ENCODE peak calls at places on chromosomes 3 and 15, in nine cellular contexts. Q, L, T, W, P, X, N, M and A are unnamed samples.

GRCh38 chr15:42057744-42058646 is 36.4 kb downstream of the PLA2G4D start:
- DNase-seq in T (no peak), L (no peak), W (no peak), Q (no peak), M (peak; percentile 16), P (no peak), N (no peak), X (no peak), A (no peak)

GRCh38 chr15:99618941-99619411 is 53.2 kb downstream of the MEF2A start:
- DNase-seq in N (no peak), P (no peak), X (peak; percentile 42), Q (no peak), L (no peak), M (no peak), W (no peak), T (no peak), A (no peak)

GRCh38 chr3:129506272-129506742 is 22.1 kb upstream of the RHO start:
- DNase-seq in Q (no peak), W (peak; percentile 32), T (no peak), M (no peak), N (no peak), X (no peak), L (no peak), P (no peak), A (no peak)

GRCh38 chr3:53080612-53081205 is 34.8 kb upstream of the SFMBT1 start:
- DNase-seq in T (peak; percentile 63), P (no peak), N (no peak), L (no peak), Q (no peak), M (no peak), W (no peak), X (no peak), A (no peak)

GRCh38 chr3:16916840-16917239 is 32.1 kb downstream of the PLCL2 start:
- DNase-seq in Q (no peak), X (no peak), P (no peak), N (no peak), T (no peak), L (no peak), M (no peak), W (no peak), A (no peak)

GRCh38 chr3:184349563-184350470 is 11.6 kb downstream of the CLCN2 start:
- DNase-seq in N (peak; percentile 38), T (no peak), L (no peak), M (no peak), X (no peak), W (no peak), Q (no peak), P (no peak), A (no peak)

GRCh38 chr3:97827741-97828471 is 6.1 kb downstream of the CRYBG3 start:
- DNase-seq in Q (no peak), M (no peak), P (no peak), X (no peak), T (no peak), W (no peak), L (no peak), N (no peak), A (no peak)

GRCh38 chr3:117836296-117836695 is 1126.7 kb downstream of the TUSC7 start:
- DNase-seq in T (no peak), M (no peak), X (no peak), L (no peak), P (no peak), Q (no peak), W (no peak), N (no peak), A (no peak)

GRCh38 chr3:58383476-58383875 is 50.2 kb downstream of the PDHB start:
- DNase-seq in X (no peak), Q (no peak), P (no peak), W (no peak), M (no peak), N (no peak), L (no peak), T (no peak), A (no peak)

GRCh38 chr3:53156368-53156834 is 4.6 kb upstream of the PRKCD start:
- DNase-seq in N (no peak), L (no peak), Q (no peak), T (no peak), W (no peak), M (no peak), P (no peak), X (no peak), A (no peak)

GRCh38 chr15:100248236-100248635 is 93.5 kb downstream of the ADAMTS17 start:
- DNase-seq in N (no peak), T (peak; percentile 58), L (peak; percentile 8), P (no peak), W (no peak), M (no peak), Q (no peak), X (peak; percentile 6), A (no peak)

GRCh38 chr15:23823508-23823907 is 136.4 kb upstream of the NDN start:
- DNase-seq in L (no peak), X (no peak), W (no peak), T (no peak), N (no peak), M (no peak), P (peak; percentile 23), Q (no peak), A (no peak)

GRCh38 chr15:25936004-25936403 is 72.9 kb upstream of the ATP10A start:
- DNase-seq in X (no peak), P (no peak), W (no peak), L (no peak), M (no peak), Q (no peak), T (no peak), N (no peak), A (no peak)

GRCh38 chr15:62363913-62364312 is 198.8 kb upstream of the C2CD4B start:
- DNase-seq in N (no peak), W (no peak), P (no peak), Q (no peak), T (no peak), X (no peak), M (no peak), L (no peak), A (no peak)

GRCh38 chr3:33186524-33187367 is 31.9 kb downstream of the SUSD5 start:
- DNase-seq in T (no peak), N (no peak), P (peak; percentile 42), Q (no peak), M (no peak), L (no peak), X (no peak), W (no peak), A (no peak)

GRCh38 chr15:36905908-36906307 is 194.4 kb downstream of the MEIS2 start:
- DNase-seq in Q (no peak), M (peak; percentile 44), L (no peak), P (no peak), X (no peak), W (no peak), T (no peak), N (no peak), A (no peak)

GRCh38 chr3:183050706-183051105 is 48.6 kb downstream of the MCCC1 start:
- DNase-seq in W (no peak), L (no peak), M (no peak), P (no peak), T (no peak), Q (no peak), X (no peak), N (no peak), A (no peak)

GRCh38 chr15:45141386-45141785 is 11.6 kb downstream of the DUOX1 start:
- DNase-seq in M (no peak), T (no peak), W (peak; percentile 47), Q (no peak), L (no peak), P (no peak), X (no peak), N (no peak), A (no peak)

GRCh38 chr3:116322761-116323160 is 122.5 kb downstream of the LSAMP start:
- DNase-seq in W (no peak), P (no peak), Q (no peak), N (no peak), M (no peak), T (no peak), X (no peak), L (no peak), A (no peak)

GRCh38 chr15:69413822-69414701 is at the start of gene KIF23:
- DNase-seq in N (peak; percentile 92), P (peak; percentile 97), W (peak; percentile 98), Q (peak; percentile 83), X (peak; percentile 95), T (peak; percentile 92), M (peak; percentile 87), L (peak; percentile 91), A (no peak)
- TF ChIP-seq POLR2A in N (no peak), P (peak; percentile 56), W (no peak), Q (no peak), X (no peak), T (no peak), M (no peak), L (no peak), A (no peak)

GRCh38 chr15:50872832-50873231 is 35.7 kb upstream of the AP4E1 start:
- DNase-seq in N (no peak), T (no peak), W (no peak), L (no peak), M (no peak), X (no peak), P (no peak), Q (no peak), A (no peak)

GRCh38 chr15:50871832-50872231 is 36.7 kb upstream of the AP4E1 start:
- DNase-seq in L (no peak), N (no peak), T (no peak), X (no peak), W (no peak), Q (no peak), P (no peak), M (no peak), A (no peak)

GRCh38 chr15:50876989-50877360 is 31.5 kb upstream of the AP4E1 start:
- DNase-seq in L (peak; percentile 74), W (no peak), N (peak; percentile 84), Q (peak; percentile 66), T (peak; percentile 80), M (peak; percentile 78), P (peak; percentile 96), X (peak; percentile 62), A (no peak)

GRCh38 chr15:50876260-50876988 is 32.1 kb upstream of the AP4E1 start:
- DNase-seq in X (no peak), N (no peak), Q (no peak), L (no peak), M (no peak), W (no peak), T (no peak), P (no peak), A (no peak)

GRCh38 chr15:50873935-50874353 is 34.5 kb upstream of the AP4E1 start:
- DNase-seq in N (no peak), W (no peak), L (no peak), M (no peak), P (no peak), Q (no peak), T (no peak), X (no peak), A (no peak)
- TF ChIP-seq CTCF in N (no peak), W (no peak), L (no peak), M (no peak), P (no peak), Q (no peak), T (no peak), X (no peak), A (no peak)

GRCh38 chr15:43185161-43186002 is at the start of gene CCNDBP1:
- DNase-seq in T (peak; percentile 97), M (peak; percentile 83), X (peak; percentile 100), P (peak; percentile 93), Q (peak; percentile 97), L (peak; percentile 98), N (peak; percentile 93), W (peak; percentile 100), A (no peak)
- TF ChIP-seq POLR2A in T (peak; percentile 77), M (peak; percentile 47), X (peak; percentile 86), P (peak; percentile 77), Q (peak; percentile 80), L (no peak), N (peak; percentile 92), W (peak; percentile 87), A (no peak)

GRCh38 chr3:168952551-168952950 is 711.0 kb downstream of the MECOM start:
- DNase-seq in L (no peak), N (no peak), Q (no peak), T (no peak), X (no peak), P (peak; percentile 2), W (no peak), M (no peak), A (no peak)
- TF ChIP-seq CTCF in L (no peak), N (no peak), Q (no peak), T (no peak), X (no peak), P (no peak), W (no peak), M (no peak), A (peak; percentile 15)